ENCODE peak calls at places on chromosomes 7 and 10, in nine cellular contexts. Z, I, P, F, X, M, J, C and T are unnamed samples.

GRCh38 chr7:51031216-51031615 is 248.5 kb upstream of the GRB10 start:
- DNase-seq in P (no peak), M (no peak), C (no peak), F (no peak), X (no peak), Z (no peak), I (no peak), J (no peak), T (no peak)

GRCh38 chr10:103998803-103999202 is 31.9 kb downstream of the SLK start:
- DNase-seq in X (no peak), Z (no peak), P (no peak), I (no peak), C (no peak), J (no peak), M (no peak), F (no peak), T (no peak)

GRCh38 chr10:6912424-6912823 is 332.3 kb upstream of the PRKCQ start:
- DNase-seq in P (peak), I (peak), C (no peak), X (no peak), J (no peak), M (no peak), Z (no peak), F (no peak), T (no peak)

GRCh38 chr7:143519411-143520131 is 41.9 kb downstream of the TAS2R41 start:
- DNase-seq in J (no peak), M (no peak), C (no peak), Z (no peak), P (peak), F (no peak), X (no peak), I (no peak), T (no peak)

GRCh38 chr7:1357601-1358271 is 101.5 kb downstream of the MICALL2 start:
- DNase-seq in M (no peak), Z (no peak), C (peak), I (no peak), P (peak), X (no peak), F (no peak), J (no peak), T (no peak)

GRCh38 chr10:33174674-33175073 is 159.8 kb downstream of the NRP1 start:
- DNase-seq in M (no peak), J (no peak), Z (no peak), C (no peak), P (no peak), X (no peak), I (no peak), F (no peak), T (no peak)

GRCh38 chr10:58807631-58808024 is 295.0 kb downstream of the BICC1 start:
- DNase-seq in X (no peak), C (no peak), F (no peak), J (peak), M (no peak), I (no peak), Z (no peak), P (no peak), T (no peak)

GRCh38 chr7:102331536-102332275 is 24.5 kb downstream of the SPDYE6 start:
- DNase-seq in P (no peak), C (no peak), J (no peak), M (no peak), F (no peak), Z (no peak), I (no peak), X (no peak), T (peak)

GRCh38 chr7:64314493-64315020 is 796 bp downstream of the ZNF736 start:
- DNase-seq in X (no peak), J (no peak), I (peak), Z (no peak), C (no peak), F (no peak), M (no peak), P (no peak), T (no peak)

GRCh38 chr7:171364-171904 is 20.9 kb upstream of the FAM20C start:
- DNase-seq in Z (no peak), I (no peak), F (no peak), J (no peak), P (no peak), M (no peak), X (no peak), C (no peak), T (no peak)

GRCh38 chr10:78408671-78409472 is 375.2 kb downstream of the RPS24 start:
- DNase-seq in M (no peak), C (no peak), J (no peak), I (no peak), Z (peak), P (no peak), X (no peak), F (no peak), T (no peak)

GRCh38 chr7:18498327-18498726 is 2.8 kb downstream of the HDAC9 start:
- DNase-seq in X (no peak), Z (no peak), M (no peak), C (no peak), P (no peak), J (no peak), I (no peak), F (no peak), T (no peak)

GRCh38 chr10:49550563-49550962 is 11.6 kb upstream of the ERCC6 start:
- DNase-seq in C (no peak), I (peak), X (no peak), M (no peak), F (no peak), P (no peak), Z (no peak), J (no peak), T (no peak)

GRCh38 chr10:58919927-58920654 is 256.4 kb upstream of the PHYHIPL start:
- DNase-seq in M (peak), P (peak), I (no peak), Z (no peak), J (peak), C (no peak), F (no peak), X (no peak), T (no peak)

GRCh38 chr10:44439845-44440244 is 54.9 kb upstream of the CXCL12 start:
- DNase-seq in Z (no peak), P (no peak), F (no peak), I (no peak), M (no peak), C (no peak), J (no peak), X (no peak), T (no peak)

GRCh38 chr7:151875862-151876111 is 1.1 kb downstream of the PRKAG2 start:
- DNase-seq in C (no peak), I (no peak), X (peak), P (no peak), Z (no peak), F (no peak), M (no peak), J (no peak), T (peak)

GRCh38 chr7:50637725-50638643 is 72.8 kb upstream of the DDC start:
- DNase-seq in I (no peak), M (no peak), J (no peak), C (no peak), Z (no peak), F (no peak), P (no peak), X (no peak), T (no peak)

GRCh38 chr7:159008055-159008405 is 136.6 kb downstream of the VIPR2 start:
- DNase-seq in C (no peak), F (no peak), J (no peak), Z (no peak), I (no peak), M (no peak), P (no peak), X (no peak), T (no peak)

GRCh38 chr7:86600506-86601290 is 43.0 kb upstream of the GRM3 start:
- DNase-seq in C (no peak), X (no peak), M (no peak), P (no peak), Z (no peak), I (no peak), J (no peak), F (no peak), T (no peak)

GRCh38 chr10:101901340-101901739 is 57.7 kb upstream of the KCNIP2 start:
- DNase-seq in F (no peak), I (peak), J (no peak), Z (no peak), X (no peak), C (no peak), M (no peak), P (no peak), T (peak)

GRCh38 chr10:80443531-80443974 is 10.6 kb upstream of the TSPAN14 start:
- DNase-seq in Z (peak), X (no peak), C (no peak), J (no peak), P (no peak), F (no peak), I (no peak), M (no peak), T (peak)

GRCh38 chr10:129963831-129964501 is at the start of gene EBF3:
- DNase-seq in P (peak), M (no peak), X (no peak), C (peak), F (peak), Z (peak), J (peak), I (no peak), T (no peak)

GRCh38 chr10:69896601-69897000 is 94.9 kb downstream of the COL13A1 start:
- DNase-seq in F (no peak), X (no peak), C (no peak), J (peak), M (no peak), P (no peak), Z (no peak), I (no peak), T (no peak)

GRCh38 chr7:135672560-135673359 is 10.4 kb downstream of the STMP1 start:
- DNase-seq in X (no peak), C (no peak), J (peak), Z (no peak), F (no peak), M (peak), I (no peak), P (peak), T (peak)

GRCh38 chr10:99595770-99596465 is 24.3 kb downstream of the SLC25A28 start:
- DNase-seq in X (no peak), M (no peak), C (no peak), Z (peak), F (no peak), J (no peak), I (no peak), P (no peak), T (no peak)

GRCh38 chr10:127006453-127006852 is 101.2 kb downstream of the DOCK1 start:
- DNase-seq in Z (no peak), P (no peak), C (no peak), I (no peak), J (no peak), F (no peak), M (no peak), X (no peak), T (no peak)

GRCh38 chr10:49634053-49634660 is 20.3 kb downstream of the CHAT start:
- DNase-seq in I (no peak), P (no peak), J (no peak), Z (no peak), M (no peak), F (no peak), X (no peak), C (no peak), T (no peak)

GRCh38 chr10:71833451-71834342 is 17.4 kb downstream of the PSAP start:
- DNase-seq in Z (no peak), P (no peak), X (no peak), M (no peak), C (no peak), J (no peak), F (no peak), I (no peak), T (no peak)

GRCh38 chr10:100186253-100186780 is 488 bp upstream of the ERLIN1 start:
- DNase-seq in Z (peak), J (peak), I (no peak), F (no peak), X (no peak), M (no peak), C (no peak), P (peak), T (no peak)

GRCh38 chr10:79159785-79160184 is 91.0 kb downstream of the ZMIZ1 start:
- DNase-seq in F (no peak), C (no peak), I (no peak), Z (no peak), M (no peak), X (no peak), J (no peak), P (no peak), T (no peak)

GRCh38 chr7:42617781-42618457 is 294.0 kb downstream of the C7orf25 start:
- DNase-seq in M (peak), C (no peak), F (no peak), Z (no peak), I (no peak), X (no peak), J (no peak), P (no peak), T (no peak)

GRCh38 chr7:153405704-153406485 is 646.3 kb upstream of the DPP6 start:
- DNase-seq in I (no peak), M (no peak), J (no peak), C (no peak), X (no peak), P (no peak), Z (no peak), F (no peak), T (no peak)